ENCODE peak calls at places on chromosomes 2 and 18, in four cellular contexts. M is ACHN, V is neural crest cell, I is T follicular helper cell. J is an unnamed sample.

GRCh38 chr2:98637401-98638144 is 29.2 kb downstream of the UNC50 start:
- DNase-seq in V (no peak), M (no peak), I (peak; percentile 22), J (no peak)

GRCh38 chr2:157692768-157693167 is 64.1 kb upstream of the ACVR1C start:
- DNase-seq in M (peak; percentile 33), V (no peak), I (no peak), J (no peak)

GRCh38 chr2:161745866-161746614 is 121.8 kb downstream of the SLC4A10 start:
- DNase-seq in V (no peak), I (no peak), M (no peak), J (no peak)

GRCh38 chr2:240624950-240625621 is at the start of gene GPR35:
- DNase-seq in I (peak; percentile 62), M (no peak), V (no peak), J (peak; percentile 68)

GRCh38 chr18:22447770-22448169 is 30.1 kb upstream of the CTAGE1 start:
- DNase-seq in V (no peak), M (no peak), I (no peak), J (no peak)

GRCh38 chr2:134762508-134762907 is 43.7 kb upstream of the TMEM163 start:
- DNase-seq in V (no peak), I (no peak), M (no peak), J (no peak)

GRCh38 chr2:110674620-110675555 is 3.0 kb downstream of the BUB1 start:
- DNase-seq in I (no peak), V (no peak), M (peak; percentile 94), J (peak; percentile 26)

GRCh38 chr2:138020432-138020831 is 56.2 kb downstream of the HNMT start:
- DNase-seq in I (no peak), M (no peak), V (no peak), J (no peak)

GRCh38 chr2:72916743-72917137 is 579 bp upstream of the EMX1 start:
- DNase-seq in V (no peak), M (no peak), I (no peak), J (no peak)

GRCh38 chr18:75970212-75970611 is 524.8 kb downstream of the ZNF516 start:
- DNase-seq in M (no peak), V (no peak), I (no peak), J (no peak)

GRCh38 chr2:55156326-55156725 is 75.8 kb downstream of the CLHC1 start:
- DNase-seq in I (no peak), V (no peak), M (no peak), J (no peak)

GRCh38 chr18:78647018-78647417 is 332.6 kb upstream of the SALL3 start:
- DNase-seq in M (no peak), V (no peak), I (no peak), J (no peak)